ENCODE peak calls at places on chromosomes 5 and 9, in five cellular contexts. One of them, this sample, is unnamed.

GRCh38 chr9:134466869-134467616 is 140.8 kb downstream of the RXRA start:
- DNase-seq in activated naive CD4-positive, alpha-beta T cell treated with Interleukin-2 at 50 U/mL for 16 hours: no peak
- DNase-seq in H9: no peak
- DNase-seq in tibial artery: no peak
- DNase-seq in foreskin melanocyte: no peak
- DNase-seq in this sample: no peak

GRCh38 chr9:128390813-128391711 is 19.9 kb downstream of the URM1 start:
- DNase-seq in foreskin melanocyte: no peak
- DNase-seq in H9: no peak
- DNase-seq in activated naive CD4-positive, alpha-beta T cell treated with Interleukin-2 at 50 U/mL for 16 hours: no peak
- DNase-seq in tibial artery: no peak
- DNase-seq in this sample: no peak

GRCh38 chr5:149172709-149173505 is 31.6 kb downstream of the ABLIM3 start:
- DNase-seq in tibial artery: no peak
- DNase-seq in H9: no peak
- DNase-seq in foreskin melanocyte: peak
- DNase-seq in activated naive CD4-positive, alpha-beta T cell treated with Interleukin-2 at 50 U/mL for 16 hours: no peak
- DNase-seq in this sample: no peak

GRCh38 chr5:123557907-123558306 is 45.9 kb downstream of the CSNK1G3 start:
- DNase-seq in tibial artery: no peak
- DNase-seq in H9: no peak
- DNase-seq in activated naive CD4-positive, alpha-beta T cell treated with Interleukin-2 at 50 U/mL for 16 hours: no peak
- DNase-seq in foreskin melanocyte: no peak
- DNase-seq in this sample: no peak

GRCh38 chr9:72858089-72858912 is 94.6 kb downstream of the ALDH1A1 start:
- DNase-seq in tibial artery: no peak
- DNase-seq in activated naive CD4-positive, alpha-beta T cell treated with Interleukin-2 at 50 U/mL for 16 hours: no peak
- DNase-seq in H9: no peak
- DNase-seq in foreskin melanocyte: no peak
- DNase-seq in this sample: no peak

GRCh38 chr5:145887976-145888574 is 15.3 kb upstream of the GRXCR2 start:
- DNase-seq in H9: peak
- DNase-seq in foreskin melanocyte: peak
- DNase-seq in tibial artery: no peak
- DNase-seq in activated naive CD4-positive, alpha-beta T cell treated with Interleukin-2 at 50 U/mL for 16 hours: no peak
- DNase-seq in this sample: no peak

GRCh38 chr5:19987594-19988345 is at the start of gene CDH18:
- DNase-seq in H9: peak
- DNase-seq in foreskin melanocyte: no peak
- DNase-seq in activated naive CD4-positive, alpha-beta T cell treated with Interleukin-2 at 50 U/mL for 16 hours: no peak
- DNase-seq in tibial artery: peak
- DNase-seq in this sample: no peak

GRCh38 chr5:107430077-107430625 is 240.6 kb downstream of the EFNA5 start:
- DNase-seq in H9: no peak
- DNase-seq in foreskin melanocyte: no peak
- DNase-seq in activated naive CD4-positive, alpha-beta T cell treated with Interleukin-2 at 50 U/mL for 16 hours: no peak
- DNase-seq in tibial artery: no peak
- DNase-seq in this sample: no peak

GRCh38 chr5:113266227-113266912 is 168.4 kb downstream of the TSSK1B start:
- DNase-seq in tibial artery: no peak
- DNase-seq in activated naive CD4-positive, alpha-beta T cell treated with Interleukin-2 at 50 U/mL for 16 hours: no peak
- DNase-seq in H9: no peak
- DNase-seq in foreskin melanocyte: no peak
- DNase-seq in this sample: no peak

GRCh38 chr5:38018011-38018410 is 178.2 kb upstream of the GDNF start:
- DNase-seq in activated naive CD4-positive, alpha-beta T cell treated with Interleukin-2 at 50 U/mL for 16 hours: no peak
- DNase-seq in foreskin melanocyte: no peak
- DNase-seq in tibial artery: no peak
- DNase-seq in H9: no peak
- DNase-seq in this sample: no peak

GRCh38 chr5:102867999-102868662 is 113.0 kb downstream of the PAM start:
- DNase-seq in activated naive CD4-positive, alpha-beta T cell treated with Interleukin-2 at 50 U/mL for 16 hours: no peak
- DNase-seq in foreskin melanocyte: no peak
- DNase-seq in tibial artery: no peak
- DNase-seq in H9: no peak
- DNase-seq in this sample: no peak